ENCODE peak calls at places on chromosomes 16 and 17, in nine cellular contexts. K is cardiac muscle cell, C is heart right ventricle, E is fibroblast of the aortic adventitia, Z is A549, U is dorsolateral prefrontal cortex, Y is SK-N-SH, H is colonic mucosa, D is Caco-2. J is an unnamed sample.

GRCh38 chr17:50883850-50884291 is 17.7 kb upstream of the TOB1 start:
- DNase-seq in D (peak; percentile 71), Z (no peak), K (no peak), H (peak; percentile 64), Y (no peak), U (no peak), C (no peak), E (no peak), J (no peak)

GRCh38 chr16:31127182-31127581 is 8.3 kb downstream of the PRSS8 start:
- DNase-seq in Z (no peak), K (no peak), H (no peak), Y (no peak), D (no peak), U (no peak), E (no peak), C (no peak), J (no peak)

GRCh38 chr16:67055712-67056487 is 27.0 kb downstream of the CBFB start:
- DNase-seq in D (no peak), Z (peak; percentile 36), U (no peak), C (no peak), H (no peak), K (no peak), Y (peak; percentile 21), E (peak; percentile 81), J (peak; percentile 93)

GRCh38 chr17:77654861-77655260 is 303.6 kb upstream of the TNRC6C start:
- DNase-seq in D (no peak), U (no peak), E (no peak), Z (no peak), C (no peak), Y (no peak), K (no peak), H (no peak), J (no peak)

GRCh38 chr16:48405907-48406306 is 20.7 kb upstream of the SIAH1 start:
- DNase-seq in Y (no peak), Z (no peak), H (peak; percentile 60), K (no peak), C (no peak), U (no peak), D (no peak), E (no peak), J (no peak)

GRCh38 chr17:65742433-65743312 is 181.2 kb upstream of the AXIN2 start:
- DNase-seq in E (peak; percentile 89), C (no peak), K (no peak), U (no peak), Y (peak; percentile 14), Z (peak; percentile 37), D (no peak), H (no peak), J (peak; percentile 89)

GRCh38 chr17:79414520-79415065 is 196.3 kb downstream of the RBFOX3 start:
- DNase-seq in U (no peak), H (no peak), C (no peak), D (no peak), Y (no peak), E (no peak), K (no peak), Z (no peak), J (no peak)

GRCh38 chr16:85464342-85465305 is 148.5 kb upstream of the GSE1 start:
- DNase-seq in U (no peak), H (no peak), K (no peak), Y (no peak), C (no peak), Z (no peak), D (no peak), E (no peak), J (no peak)

GRCh38 chr17:37844158-37844976 is 79.8 kb upstream of the TBC1D3K start:
- DNase-seq in U (no peak), H (peak; percentile 66), C (peak; percentile 57), Y (peak; percentile 37), K (peak; percentile 53), D (peak; percentile 34), E (peak; percentile 34), Z (peak; percentile 71), J (peak; percentile 44)

DNA sequence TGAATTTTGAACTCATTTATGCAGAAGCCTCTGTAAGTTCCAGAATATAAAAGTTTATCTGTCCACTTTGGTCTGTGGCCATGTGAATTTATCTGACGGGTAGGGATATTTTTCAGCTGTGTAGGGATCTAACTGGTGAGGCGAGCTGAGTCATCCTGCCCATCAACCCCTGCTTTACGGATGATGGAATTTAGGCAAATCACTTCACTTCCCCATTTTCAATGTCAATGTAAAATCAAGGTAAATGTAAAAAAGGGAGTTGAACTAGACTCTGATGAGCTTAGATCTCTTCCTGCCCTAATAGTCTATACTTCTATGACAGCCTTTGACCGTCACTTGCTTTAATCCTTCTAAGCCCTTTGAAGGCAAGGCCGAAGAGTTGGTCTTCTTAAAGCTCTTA is 2.6 kb downstream of the SLC16A6 start:
- DNase-seq in Z (no peak), D (no peak), Y (no peak), C (no peak), H (no peak), U (no peak), K (no peak), E (no peak), J (no peak)
- H3K4me3 ChIP-seq in Z (no peak overlapping the region), D (no peak overlapping the region), Y (no peak overlapping the region), C (no peak overlapping the region), H (no peak overlapping the region), U (no peak overlapping the region), K (no peak overlapping the region), E (no peak overlapping the region), J (no peak overlapping the region)

GRCh38 chr16:1216681-1217400 is 8.2 kb downstream of the TPSG1 start:
- DNase-seq in D (no peak), U (no peak), K (no peak), H (no peak), C (no peak), Z (no peak), Y (no peak), E (no peak), J (no peak)

GRCh38 chr16:1217526-1217925 is 7.5 kb downstream of the TPSG1 start:
- DNase-seq in K (no peak), U (no peak), C (no peak), H (no peak), D (no peak), Z (no peak), Y (no peak), E (no peak), J (no peak)

GRCh38 chr16:1215574-1216295 is 9.3 kb downstream of the TPSG1 start:
- DNase-seq in Y (no peak), D (no peak), E (no peak), Z (no peak), C (no peak), H (no peak), U (no peak), K (no peak), J (no peak)

GRCh38 chr16:1214693-1215092 is 10.4 kb downstream of the TPSG1 start:
- DNase-seq in D (no peak), Y (no peak), K (no peak), E (no peak), H (no peak), U (no peak), C (no peak), Z (no peak), J (no peak)

GRCh38 chr16:1216296-1216619 is 8.8 kb downstream of the TPSG1 start:
- DNase-seq in U (no peak), E (no peak), H (no peak), D (no peak), K (no peak), C (no peak), Z (no peak), Y (no peak), J (no peak)
- TF ChIP-seq CTCF in U (no peak), E (no peak), H (no peak), D (no peak), K (no peak), C (no peak), Z (no peak), Y (no peak), J (no peak)

DNA sequence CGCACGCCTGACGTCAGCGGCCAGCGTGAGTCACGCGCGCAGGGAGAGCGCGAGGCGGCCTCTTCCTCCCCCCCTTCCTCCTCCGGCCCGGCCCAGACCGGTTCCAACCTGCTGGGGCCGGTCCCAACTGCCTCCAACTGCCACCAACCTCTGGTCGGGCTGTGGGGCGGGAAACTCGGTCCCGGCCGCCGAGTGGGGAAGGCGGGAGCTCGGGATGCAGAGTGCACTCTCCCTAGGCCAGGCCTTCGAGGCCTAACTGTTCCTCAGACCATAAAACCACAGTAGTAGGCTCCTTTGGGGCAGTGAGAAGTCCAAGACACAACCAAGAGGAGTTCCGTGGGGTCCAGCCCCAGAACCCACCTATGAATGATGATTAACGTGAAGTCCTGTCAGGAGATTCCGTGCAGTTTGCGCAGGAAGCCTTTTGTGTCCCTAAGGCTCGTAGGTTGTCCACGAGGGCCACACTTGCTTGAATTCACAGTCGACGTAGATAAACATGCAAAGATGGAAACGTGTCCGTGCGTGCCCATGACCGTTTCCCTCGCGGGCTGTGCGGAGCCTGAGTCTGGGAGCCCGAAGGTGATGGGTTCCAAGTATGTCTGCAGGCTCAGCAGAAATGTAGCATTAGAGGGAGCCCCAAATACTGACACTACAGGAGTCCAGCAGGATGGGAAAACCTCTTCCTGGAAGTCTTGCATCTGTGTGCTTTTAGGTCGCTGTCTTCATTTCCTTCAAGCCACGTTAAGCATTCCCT is 587 bp downstream of the UNK start:
- DNase-seq in K (peak; percentile 74), C (peak; percentile 89), Z (no peak), E (peak; percentile 88), U (peak; percentile 81), Y (peak; percentile 94), D (peak; percentile 95), H (peak; percentile 91), J (peak; percentile 97)
- H3K4me3 ChIP-seq in K (peak overlapping the region; percentile 59), C (peak overlapping the region; percentile 78), Z (peak overlapping the region; percentile 60), E (peak overlapping the region; percentile 79), U (peak overlapping the region; percentile 87), Y (peak overlapping the region; percentile 72), D (peak overlapping the region; percentile 55), H (peak overlapping the region; percentile 50), J (peak overlapping the region; percentile 72)

GRCh38 chr17:73954981-73955380 is 248.5 kb upstream of the RPL38 start:
- DNase-seq in K (no peak), H (peak; percentile 69), D (no peak), Z (no peak), Y (no peak), E (no peak), C (no peak), U (no peak), J (no peak)

GRCh38 chr17:73952136-73952497 is 251.4 kb upstream of the RPL38 start:
- DNase-seq in C (no peak), E (no peak), D (no peak), Y (peak; percentile 64), Z (no peak), H (no peak), K (no peak), U (no peak), J (no peak)

GRCh38 chr17:73953206-73954033 is 250.1 kb upstream of the RPL38 start:
- DNase-seq in H (no peak), C (no peak), Z (no peak), K (no peak), U (no peak), Y (no peak), D (no peak), E (no peak), J (no peak)

GRCh38 chr17:73950515-73950914 is 253.0 kb upstream of the RPL38 start:
- DNase-seq in H (no peak), Z (no peak), U (no peak), E (no peak), D (no peak), C (no peak), Y (peak; percentile 50), K (no peak), J (no peak)

GRCh38 chr17:73952498-73953205 is 250.8 kb upstream of the RPL38 start:
- DNase-seq in Y (peak; percentile 97), Z (peak; percentile 46), C (peak; percentile 57), U (no peak), H (peak; percentile 64), E (no peak), D (no peak), K (peak; percentile 75), J (no peak)
- TF ChIP-seq CTCF in Y (no peak), Z (peak; percentile 72), C (peak; percentile 59), U (peak; percentile 59), H (peak; percentile 15), E (no peak), D (no peak), K (peak; percentile 51), J (no peak)